ENCODE peak calls at places on chromosomes 12 and 14, in five cellular contexts. U is CD8-positive, alpha-beta T cell; S is astrocyte of the spinal cord; A is ovary; N is gastrocnemius medialis. P is an unnamed sample.

GRCh38 chr14:70785556-70785955 is 23.8 kb downstream of the MAP3K9 start:
- DNase-seq in U (no peak), S (no peak), A (no peak), N (no peak), P (peak; percentile 45)

GRCh38 chr14:86305058-86305457 is 775.1 kb downstream of the FLRT2 start:
- DNase-seq in U (no peak), S (no peak), A (no peak), N (no peak), P (no peak)

GRCh38 chr12:123111498-123112165 is 39.3 kb downstream of the PITPNM2 start:
- DNase-seq in U (no peak), S (peak; percentile 80), A (no peak), N (no peak), P (no peak)

GRCh38 chr14:22429546-22429945 is 159.5 kb downstream of the DAD1 start:
- DNase-seq in U (no peak), S (no peak), A (no peak), N (no peak), P (no peak)

GRCh38 chr14:90632868-90633267 is 183.4 kb downstream of the TTC7B start:
- DNase-seq in U (no peak), S (no peak), A (no peak), N (no peak), P (no peak)

GRCh38 chr12:64010069-64010686 is 165.7 kb downstream of the SRGAP1 start:
- DNase-seq in U (no peak), S (peak; percentile 83), A (no peak), N (no peak), P (no peak)

GRCh38 chr12:21998782-21999181 is 47.2 kb upstream of the CMAS start:
- DNase-seq in U (no peak), S (no peak), A (no peak), N (no peak), P (no peak)

GRCh38 chr12:124695861-124696260 is 128.4 kb upstream of the NCOR2 start:
- DNase-seq in U (no peak), S (no peak), A (no peak), N (no peak), P (no peak)

GRCh38 chr12:117045998-117046374 is 53.2 kb downstream of the TESC start:
- DNase-seq in U (no peak), S (no peak), A (no peak), N (no peak), P (no peak)

GRCh38 chr14:59090572-59090971 is 97.9 kb upstream of the DAAM1 start:
- DNase-seq in U (no peak), S (no peak), A (no peak), N (no peak), P (no peak)

GRCh38 chr12:107415066-107415465 is 270.5 kb upstream of the PWP1 start:
- DNase-seq in U (no peak), S (peak; percentile 57), A (no peak), N (no peak), P (no peak)

GRCh38 chr12:105775351-105775750 is 363.4 kb downstream of the NUAK1 start:
- DNase-seq in U (no peak), S (peak; percentile 35), A (no peak), N (no peak), P (no peak)

GRCh38 chr12:79935021-79935623 is at the start of gene PPP1R12A:
- DNase-seq in U (peak; percentile 93), S (peak; percentile 99), A (peak; percentile 97), N (peak; percentile 93), P (peak; percentile 94)
- TF ChIP-seq CTCF in U (no peak), S (no peak), A (peak; percentile 40), N (peak; percentile 39), P (no peak)

GRCh38 chr12:98453070-98453469 is 62.3 kb upstream of the TMPO start:
- DNase-seq in U (no peak), S (no peak), A (no peak), N (no peak), P (no peak)

GRCh38 chr12:98453492-98453891 is 61.9 kb upstream of the TMPO start:
- DNase-seq in U (no peak), S (no peak), A (no peak), N (no peak), P (no peak)

DNA sequence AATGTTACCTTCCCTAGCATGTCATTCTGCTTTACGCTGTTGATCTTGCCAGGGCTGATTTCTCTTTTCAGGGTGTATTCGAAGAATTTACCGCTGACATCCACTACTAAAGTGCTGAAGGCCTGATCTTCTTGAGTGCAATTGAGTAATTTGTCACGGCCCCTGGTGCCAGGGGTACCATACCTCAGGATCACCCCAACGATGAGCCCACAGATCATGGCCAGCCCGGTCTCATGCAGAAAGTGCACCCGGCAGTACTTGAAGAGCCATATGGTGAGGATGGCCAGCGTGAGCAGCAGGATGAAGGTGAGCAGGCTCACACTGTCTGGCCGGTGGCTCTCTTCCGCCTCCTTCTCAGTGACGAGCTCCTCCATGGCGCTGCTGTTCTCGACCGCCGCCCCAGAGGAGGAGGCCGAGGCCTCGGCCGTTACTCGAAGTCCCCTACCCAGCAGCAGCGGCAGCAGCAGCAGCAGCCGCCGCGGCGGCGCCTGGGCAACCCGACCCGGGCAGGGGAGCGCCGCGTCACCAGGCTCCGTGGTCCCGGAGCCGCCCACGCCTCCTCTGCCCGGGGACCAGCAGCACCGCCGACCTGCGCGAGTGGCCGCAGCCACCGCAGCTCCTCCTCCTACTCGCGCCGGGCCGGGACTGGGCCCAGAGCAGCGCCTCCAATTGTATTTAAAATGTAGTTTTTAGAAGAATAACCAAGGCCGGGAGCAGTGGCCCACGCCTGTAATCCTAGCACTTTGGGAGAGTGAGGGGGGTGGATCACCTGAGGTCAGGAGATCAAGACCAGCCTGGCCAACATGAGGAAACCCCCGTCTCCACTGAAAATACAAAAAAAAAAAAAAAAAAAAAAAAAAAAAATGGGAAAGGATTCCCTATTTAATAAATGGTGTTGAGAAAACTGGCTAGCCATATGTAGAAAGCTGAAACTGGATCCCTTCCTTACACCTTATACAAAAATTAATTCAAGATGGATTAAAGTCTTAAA is 58.5 kb upstream of the TMPO start:
- DNase-seq in U (no peak), S (peak; percentile 56), A (peak; percentile 37), N (no peak), P (no peak)
- H3K4me3 ChIP-seq in U (no peak overlapping the region), S (peak overlapping the region; percentile 32), A (peak overlapping the region; percentile 37), N (peak overlapping the region; percentile 35), P (no peak overlapping the region)

DNA sequence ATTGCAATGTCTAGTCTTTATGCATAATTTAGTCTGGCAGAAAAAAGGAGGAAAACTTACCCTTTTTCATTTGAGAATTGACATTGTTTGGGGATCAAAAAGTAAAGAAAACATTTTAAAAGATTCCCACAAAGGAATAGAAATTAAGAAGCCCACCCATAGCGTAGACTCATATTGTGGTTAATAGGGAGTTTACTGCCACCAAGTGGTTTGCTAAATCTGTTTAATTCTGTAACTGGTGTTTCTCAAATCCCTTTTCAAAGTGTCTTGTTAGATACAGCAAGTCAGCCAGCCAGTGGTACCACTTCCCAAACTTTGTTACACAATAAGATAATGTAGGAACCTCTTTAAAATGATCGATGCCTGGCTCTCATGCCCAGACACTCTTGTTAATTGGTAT is 180.3 kb downstream of the IPO8 start:
- DNase-seq in U (no peak), S (peak; percentile 37), A (no peak), N (no peak), P (no peak)
- TF ChIP-seq CTCF in U (no peak), S (peak; percentile 38), A (no peak), N (no peak), P (no peak)

GRCh38 chr12:49961111-49961922 is at the start of gene AQP5:
- DNase-seq in U (no peak), S (no peak), A (no peak), N (no peak), P (no peak)

GRCh38 chr12:49960474-49961110 is 1.1 kb upstream of the AQP5 start:
- DNase-seq in U (no peak), S (no peak), A (no peak), N (no peak), P (no peak)

GRCh38 chr12:49963976-49964815 is 2.5 kb downstream of the AQP5 start:
- DNase-seq in U (no peak), S (no peak), A (no peak), N (no peak), P (no peak)

GRCh38 chr12:49962861-49963765 is 1.4 kb downstream of the AQP5 start:
- DNase-seq in U (no peak), S (no peak), A (no peak), N (no peak), P (no peak)

GRCh38 chr12:49961993-49962764 is 507 bp downstream of the AQP5 start:
- DNase-seq in U (no peak), S (no peak), A (no peak), N (no peak), P (no peak)
- H3K4me3 ChIP-seq in U (no peak overlapping the region), S (no peak overlapping the region), A (no peak overlapping the region), N (no peak overlapping the region), P (no peak overlapping the region)

DNA sequence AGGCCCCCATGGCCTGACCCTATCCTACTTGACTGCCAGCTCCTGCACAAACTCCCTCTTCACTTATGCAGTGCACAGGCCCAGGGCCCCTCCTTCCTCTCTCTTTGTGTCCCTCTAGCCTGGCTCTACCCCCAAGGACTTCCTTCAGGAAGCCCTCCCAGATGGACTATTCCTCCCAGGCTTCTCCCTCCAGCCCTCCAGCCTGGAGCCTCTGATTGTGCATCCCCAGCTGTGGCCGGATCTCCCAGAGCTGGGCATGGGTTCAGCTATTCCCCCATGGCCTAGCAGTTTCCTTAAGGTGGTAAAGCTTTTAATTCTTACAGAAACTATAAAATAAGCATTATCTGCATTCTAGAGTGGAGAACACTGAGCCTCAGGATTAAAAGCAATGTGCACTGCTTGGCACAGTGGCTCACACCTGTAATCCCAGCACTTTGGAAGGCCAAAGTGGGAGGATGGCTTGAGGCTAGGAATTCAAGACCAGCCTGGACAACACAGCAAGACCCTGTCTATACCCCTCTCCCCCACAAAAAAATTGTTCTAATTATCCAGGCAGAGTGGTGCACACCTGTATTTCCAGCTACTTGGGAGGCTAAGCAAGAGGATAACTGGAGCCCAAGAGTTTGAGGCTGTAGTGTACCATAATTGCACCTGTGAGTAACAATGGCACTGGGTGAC is 16.8 kb upstream of the KRT8 start:
- DNase-seq in U (no peak), S (no peak), A (no peak), N (no peak), P (no peak)
- TF ChIP-seq CTCF in U (no peak), S (no peak), A (no peak), N (no peak), P (no peak)